ENCODE peak calls at places on chromosomes 6 and 20, in six cellular contexts. U is pancreas, K is cardiac muscle cell, Z is neural progenitor cell, V is stomach, D is ascending aorta. P is an unnamed sample.

GRCh38 chr6:77456531-77457248 is 6.6 kb downstream of the HTR1B start:
- DNase-seq in U (no peak), Z (no peak), D (peak; percentile 89), V (no peak), K (peak; percentile 98), P (no peak)

GRCh38 chr20:21395039-21395665 is 2.2 kb downstream of the NKX2-4 start:
- DNase-seq in K (no peak), V (no peak), Z (no peak), U (no peak), D (no peak), P (no peak)

GRCh38 chr6:142279350-142280180 is 22.2 kb upstream of the ADGRG6 start:
- DNase-seq in Z (no peak), U (no peak), D (no peak), V (no peak), K (peak; percentile 60), P (peak; percentile 39)

GRCh38 chr6:161596807-161597505 is 323.1 kb upstream of the AGPAT4 start:
- DNase-seq in U (no peak), D (no peak), V (no peak), Z (no peak), K (no peak), P (no peak)

GRCh38 chr6:148885154-148885870 is 138.5 kb downstream of the UST start:
- DNase-seq in K (no peak), Z (no peak), D (no peak), V (no peak), U (no peak), P (no peak)

GRCh38 chr20:14921546-14921945 is 584.1 kb upstream of the FLRT3 start:
- DNase-seq in K (no peak), U (no peak), D (no peak), V (no peak), Z (no peak), P (no peak)

GRCh38 chr20:47799116-47799715 is 13.9 kb upstream of the SULF2 start:
- DNase-seq in Z (no peak), V (no peak), U (no peak), D (no peak), K (peak; percentile 44), P (no peak)

GRCh38 chr6:34018026-34018425 is 127.9 kb downstream of the GRM4 start:
- DNase-seq in Z (no peak), U (no peak), D (no peak), V (no peak), K (no peak), P (no peak)

GRCh38 chr6:30690403-30691207 is at the start of gene NRM:
- DNase-seq in Z (peak; percentile 94), U (peak; percentile 90), K (peak; percentile 91), V (peak; percentile 87), D (peak; percentile 92), P (peak; percentile 88)

GRCh38 chr6:125232466-125232865 is 69.3 kb downstream of the HDDC2 start:
- DNase-seq in V (no peak), Z (no peak), D (no peak), U (no peak), K (peak; percentile 14), P (no peak)

GRCh38 chr6:17390276-17390675 is 3.1 kb upstream of the CAP2 start:
- DNase-seq in Z (no peak), V (no peak), D (no peak), K (no peak), U (no peak), P (no peak)

GRCh38 chr20:62305765-62306431 is 3.1 kb downstream of the ADRM1 start:
- DNase-seq in Z (no peak), K (no peak), V (no peak), U (peak; percentile 79), D (no peak), P (no peak)

GRCh38 chr6:61887425-61887824 is 398.6 kb downstream of the KHDRBS2 start:
- DNase-seq in Z (peak; percentile 40), V (no peak), K (no peak), U (no peak), D (no peak), P (no peak)

DNA sequence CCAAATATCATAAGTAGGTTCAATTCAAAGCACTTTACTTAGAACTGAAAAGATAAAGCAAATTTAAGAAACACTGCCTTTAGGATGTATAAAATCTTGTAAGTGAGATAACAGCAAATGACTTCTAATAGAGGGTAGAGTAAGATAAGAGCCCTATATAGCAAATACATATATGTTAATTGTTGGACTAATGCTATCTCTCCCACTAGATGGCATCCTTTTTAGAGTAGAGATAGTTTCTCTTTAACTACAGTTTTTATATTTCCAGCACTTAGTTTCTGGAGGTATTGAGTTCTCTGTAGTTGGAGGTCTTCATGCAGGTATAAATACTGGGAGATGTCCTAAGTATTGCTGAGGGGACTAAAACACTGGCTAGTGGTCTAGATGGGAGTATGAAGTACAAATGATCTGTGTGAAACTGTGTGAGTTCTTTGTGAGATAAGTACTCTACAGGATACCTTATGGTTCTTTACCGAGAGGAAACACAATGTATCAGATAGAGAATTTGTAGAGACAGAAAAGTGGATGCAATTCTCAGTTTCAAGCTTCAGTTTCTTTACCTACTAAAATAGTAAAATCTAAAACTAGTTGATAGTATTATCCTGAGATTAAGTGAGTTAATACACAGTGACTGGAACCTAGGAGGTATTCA is 399.3 kb downstream of the KHDRBS2 start:
- DNase-seq in U (no peak), D (no peak), V (no peak), Z (no peak), K (no peak), P (no peak)
- TF ChIP-seq CTCF in U (no peak), D (no peak), V (no peak), Z (peak; percentile 45), K (no peak), P (peak; percentile 16)

DNA sequence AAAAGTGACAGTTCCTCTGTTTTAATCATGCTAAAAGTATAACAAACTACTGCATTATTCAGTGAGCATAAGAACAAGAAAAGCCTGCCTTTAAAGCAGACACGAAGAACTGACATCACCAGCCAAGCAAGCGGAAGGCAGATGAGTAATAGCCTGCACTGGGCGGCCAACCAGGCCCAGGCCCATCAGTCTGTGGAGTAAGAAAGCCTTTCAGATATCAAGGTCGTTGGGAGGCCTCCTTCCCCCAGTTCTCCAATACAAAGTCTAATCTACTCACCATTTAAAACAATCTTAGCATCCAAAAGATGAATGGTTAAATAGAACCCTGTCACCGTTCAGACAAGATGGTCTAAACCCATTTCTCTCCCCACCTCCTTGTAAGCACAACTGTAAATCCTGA is 68.2 kb downstream of the ZHX3 start:
- DNase-seq in D (peak; percentile 93), U (no peak), Z (peak; percentile 19), K (peak; percentile 94), V (no peak), P (no peak)
- H3K4me3 ChIP-seq in D (no peak overlapping the region), U (no peak overlapping the region), Z (no peak overlapping the region), K (no peak overlapping the region), V (no peak overlapping the region), P (no peak overlapping the region)

GRCh38 chr6:106100755-106101154 is 14.6 kb downstream of the PRDM1 start:
- DNase-seq in U (no peak), Z (no peak), K (no peak), V (no peak), D (no peak), P (no peak)
- H3K4me1 ChIP-seq in U (no peaks in the 10 kb centered on the region), Z (peaks cover 45% of the 10 kb centered on the region), K (peaks cover 47% of the 10 kb centered on the region), V (peaks cover 38% of the 10 kb centered on the region), D (no peaks in the 10 kb centered on the region), P (peaks cover 5% of the 10 kb centered on the region)

GRCh38 chr6:56927538-56928453 is 27.1 kb upstream of the BEND6 start:
- DNase-seq in D (no peak), K (no peak), Z (no peak), V (no peak), U (no peak), P (no peak)
- TF ChIP-seq CTCF in D (no peak), K (no peak), Z (peak; percentile 28), V (no peak), U (no peak), P (no peak)

GRCh38 chr6:104396077-104396476 is 463.6 kb downstream of the HACE1 start:
- DNase-seq in V (no peak), Z (no peak), D (no peak), U (no peak), K (no peak), P (no peak)
- H3K4me3 ChIP-seq in V (no peak overlapping the region), Z (no peak overlapping the region), D (no peak overlapping the region), U (no peak overlapping the region), K (no peak overlapping the region), P (no peak overlapping the region)

GRCh38 chr6:138504764-138505689 is 5.7 kb upstream of the NHSL1 start:
- DNase-seq in K (no peak), V (no peak), Z (no peak), U (no peak), D (no peak), P (peak; percentile 48)

GRCh38 chr6:138500045-138500665 is 861 bp upstream of the NHSL1 start:
- DNase-seq in V (no peak), K (no peak), Z (no peak), U (no peak), D (no peak), P (no peak)

GRCh38 chr6:138502546-138502945 is 3.3 kb upstream of the NHSL1 start:
- DNase-seq in K (no peak), D (no peak), V (no peak), U (no peak), Z (no peak), P (no peak)

GRCh38 chr6:138500867-138501446 is 1.7 kb upstream of the NHSL1 start:
- DNase-seq in D (no peak), U (no peak), Z (no peak), V (no peak), K (no peak), P (no peak)

DNA sequence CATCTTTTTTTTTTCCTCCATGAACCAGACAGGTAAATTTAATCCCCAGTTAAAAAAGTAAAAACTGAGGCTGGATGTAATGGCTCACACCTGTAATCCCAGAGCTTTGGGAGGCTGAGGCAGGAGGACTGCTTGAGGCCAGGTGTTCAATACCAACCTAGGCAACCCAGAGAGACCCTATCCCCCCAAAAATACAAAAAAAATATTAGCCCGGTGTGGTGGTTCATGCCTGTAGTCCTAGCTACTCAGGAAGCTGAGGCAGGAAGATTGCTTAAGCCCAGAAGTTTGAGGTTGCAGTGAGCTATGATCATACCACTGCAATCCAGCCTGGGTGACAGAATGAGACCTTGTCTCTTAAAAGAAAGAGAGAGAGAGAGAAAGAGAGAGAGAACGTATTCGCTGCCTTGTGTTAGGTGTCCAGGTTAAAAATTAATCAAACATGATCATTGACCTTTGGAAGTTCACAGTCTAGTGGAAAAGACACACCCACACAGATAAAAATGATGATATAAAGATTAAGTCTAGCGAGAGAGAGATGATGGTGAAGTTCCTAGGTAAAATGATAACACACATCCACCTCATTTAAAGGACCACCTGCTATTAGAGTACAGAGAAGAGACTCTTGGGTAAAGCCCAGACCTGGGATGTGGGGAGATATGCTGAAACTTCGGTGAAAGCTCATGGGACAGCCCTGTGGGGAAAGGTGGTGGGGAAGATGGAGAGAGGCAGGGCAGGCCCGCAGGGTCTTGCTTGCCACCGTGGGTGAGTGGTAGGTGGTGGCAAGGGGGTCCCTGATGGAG is 4.8 kb upstream of the NHSL1 start:
- DNase-seq in Z (no peak), U (peak; percentile 29), V (no peak), K (peak; percentile 14), D (no peak), P (peak; percentile 73)
- H3K4me1 ChIP-seq in Z (peaks cover 45% of the 10 kb centered on the region), U (peaks cover 70% of the 10 kb centered on the region), V (peaks cover 39% of the 10 kb centered on the region), K (no peaks in the 10 kb centered on the region), D (no peaks in the 10 kb centered on the region), P (peaks cover 88% of the 10 kb centered on the region)

P was measured in Caco-2.